ENCODE peak calls at places on chromosomes 2 and 18, in ten cellular contexts. N, K, A, R, W, C, Q, J, G and H are unnamed samples.

GRCh38 chr18:23238152-23238531 is 102.9 kb downstream of the CABLES1 start:
- DNase-seq in C (no peak), Q (peak), K (no peak), W (no peak), R (no peak), J (no peak), N (peak), G (peak), A (peak), H (peak)

GRCh38 chr2:236215761-236216333 is 47.7 kb upstream of the GBX2 start:
- DNase-seq in A (no peak), N (no peak), K (no peak), Q (no peak), J (no peak), R (no peak), C (no peak), W (no peak), G (no peak), H (no peak)

GRCh38 chr2:150476213-150476740 is 11.2 kb downstream of the RND3 start:
- DNase-seq in W (no peak), J (no peak), G (no peak), Q (no peak), A (no peak), C (no peak), K (no peak), R (no peak), N (no peak), H (peak)

GRCh38 chr18:46555724-46556123 is 101.3 kb downstream of the LOXHD1 start:
- DNase-seq in K (no peak), N (peak), Q (no peak), A (peak), C (peak), W (no peak), G (no peak), J (no peak), R (peak), H (no peak)

GRCh38 chr2:155841442-155841841 is 491.1 kb downstream of the NR4A2 start:
- DNase-seq in A (no peak), G (no peak), N (no peak), W (no peak), Q (no peak), J (no peak), C (no peak), K (no peak), R (no peak), H (no peak)

GRCh38 chr2:232203166-232203891 is 175.2 kb upstream of the ALPP start:
- DNase-seq in K (no peak), W (no peak), C (no peak), J (no peak), G (no peak), Q (no peak), N (no peak), A (no peak), R (no peak), H (no peak)

GRCh38 chr2:128228894-128229293 is 89.8 kb downstream of the HS6ST1 start:
- DNase-seq in W (no peak), N (peak), R (no peak), Q (no peak), C (peak), K (no peak), A (no peak), G (no peak), J (no peak), H (peak)

GRCh38 chr18:72727776-72728175 is 140.0 kb downstream of the NETO1 start:
- DNase-seq in J (no peak), R (no peak), C (peak), G (no peak), Q (no peak), K (no peak), W (no peak), A (no peak), N (no peak), H (no peak)

GRCh38 chr2:128473175-128474013 is 154.7 kb upstream of the HS6ST1 start:
- DNase-seq in W (no peak), K (no peak), G (no peak), C (no peak), R (peak), J (peak), Q (peak), N (peak), A (peak), H (peak)

GRCh38 chr2:201049455-201049854 is 22.0 kb downstream of the HYCC2 start:
- DNase-seq in A (no peak), K (no peak), R (no peak), N (no peak), J (no peak), G (no peak), C (peak), W (no peak), Q (no peak), H (no peak)

GRCh38 chr2:112813043-112813966 is 23.3 kb downstream of the IL1B start:
- DNase-seq in N (no peak), K (no peak), W (no peak), C (no peak), A (no peak), R (no peak), J (no peak), G (no peak), Q (peak), H (no peak)